ENCODE peak calls at places on chromosome 10, in eight cellular contexts. One of them, this sample, is unnamed.

GRCh38 chr10:101881036-101881774 is 37.6 kb upstream of the KCNIP2 start:
- DNase-seq in neural progenitor cell: no peak
- DNase-seq in astrocyte of the cerebellum: no peak
- DNase-seq in cardiac fibroblast: no peak
- DNase-seq in thyroid gland: no peak
- DNase-seq in hepatocyte: no peak
- DNase-seq in CD4-positive, alpha-beta T cell: no peak
- DNase-seq in endodermal cell: no peak
- DNase-seq in this sample: no peak

GRCh38 chr10:103833731-103834365 is 21.5 kb downstream of the SH3PXD2A start:
- DNase-seq in neural progenitor cell: no peak
- DNase-seq in astrocyte of the cerebellum: no peak
- DNase-seq in cardiac fibroblast: peak; percentile 86
- DNase-seq in thyroid gland: no peak
- DNase-seq in hepatocyte: peak; percentile 68
- DNase-seq in CD4-positive, alpha-beta T cell: no peak
- DNase-seq in endodermal cell: peak; percentile 86
- DNase-seq in this sample: no peak

GRCh38 chr10:67788028-67788886 is 49.7 kb downstream of the DNAJC12 start:
- DNase-seq in neural progenitor cell: peak; percentile 78
- DNase-seq in astrocyte of the cerebellum: no peak
- DNase-seq in cardiac fibroblast: peak; percentile 28
- DNase-seq in thyroid gland: peak; percentile 10
- DNase-seq in hepatocyte: peak; percentile 63
- DNase-seq in CD4-positive, alpha-beta T cell: peak; percentile 61
- DNase-seq in endodermal cell: peak; percentile 97
- DNase-seq in this sample: peak; percentile 47

GRCh38 chr10:96488161-96488935 is 25.4 kb downstream of the TLL2 start:
- DNase-seq in neural progenitor cell: no peak
- DNase-seq in astrocyte of the cerebellum: peak; percentile 59
- DNase-seq in cardiac fibroblast: no peak
- DNase-seq in thyroid gland: no peak
- DNase-seq in hepatocyte: no peak
- DNase-seq in CD4-positive, alpha-beta T cell: no peak
- DNase-seq in endodermal cell: no peak
- DNase-seq in this sample: no peak

GRCh38 chr10:3782099-3782455 is 2.9 kb downstream of the KLF6 start:
- DNase-seq in neural progenitor cell: no peak
- DNase-seq in astrocyte of the cerebellum: no peak
- DNase-seq in cardiac fibroblast: peak; percentile 87
- DNase-seq in thyroid gland: no peak
- DNase-seq in hepatocyte: no peak
- DNase-seq in CD4-positive, alpha-beta T cell: no peak
- DNase-seq in endodermal cell: no peak
- DNase-seq in this sample: peak; percentile 40

GRCh38 chr10:79206300-79207095 is 137.7 kb downstream of the ZMIZ1 start:
- DNase-seq in neural progenitor cell: no peak
- DNase-seq in astrocyte of the cerebellum: no peak
- DNase-seq in cardiac fibroblast: no peak
- DNase-seq in thyroid gland: no peak
- DNase-seq in hepatocyte: no peak
- DNase-seq in CD4-positive, alpha-beta T cell: no peak
- DNase-seq in endodermal cell: no peak
- DNase-seq in this sample: no peak

GRCh38 chr10:45294681-45295080 is 20.7 kb downstream of the OR13A1 start:
- DNase-seq in neural progenitor cell: no peak
- DNase-seq in astrocyte of the cerebellum: no peak
- DNase-seq in cardiac fibroblast: no peak
- DNase-seq in thyroid gland: no peak
- DNase-seq in hepatocyte: no peak
- DNase-seq in CD4-positive, alpha-beta T cell: no peak
- DNase-seq in endodermal cell: no peak
- DNase-seq in this sample: no peak

GRCh38 chr10:86652361-86653202 is 1.8 kb upstream of the OPN4 start:
- DNase-seq in neural progenitor cell: peak; percentile 36
- DNase-seq in astrocyte of the cerebellum: no peak
- DNase-seq in cardiac fibroblast: peak; percentile 37
- DNase-seq in thyroid gland: no peak
- DNase-seq in hepatocyte: no peak
- DNase-seq in CD4-positive, alpha-beta T cell: no peak
- DNase-seq in endodermal cell: peak; percentile 57
- DNase-seq in this sample: peak; percentile 19

GRCh38 chr10:3225589-3225988 is 53.0 kb upstream of the PITRM1 start:
- DNase-seq in neural progenitor cell: no peak
- DNase-seq in astrocyte of the cerebellum: no peak
- DNase-seq in cardiac fibroblast: peak; percentile 56
- DNase-seq in thyroid gland: no peak
- DNase-seq in hepatocyte: no peak
- DNase-seq in CD4-positive, alpha-beta T cell: no peak
- DNase-seq in endodermal cell: no peak
- DNase-seq in this sample: peak; percentile 35

GRCh38 chr10:78729366-78729765 is 339.4 kb upstream of the ZMIZ1 start:
- DNase-seq in neural progenitor cell: no peak
- DNase-seq in astrocyte of the cerebellum: no peak
- DNase-seq in cardiac fibroblast: no peak
- DNase-seq in thyroid gland: peak; percentile 80
- DNase-seq in hepatocyte: no peak
- DNase-seq in CD4-positive, alpha-beta T cell: no peak
- DNase-seq in endodermal cell: no peak
- DNase-seq in this sample: no peak

GRCh38 chr10:92857904-92858514 is 9.7 kb downstream of the EXOC6 start:
- DNase-seq in neural progenitor cell: no peak
- DNase-seq in astrocyte of the cerebellum: no peak
- DNase-seq in cardiac fibroblast: no peak
- DNase-seq in thyroid gland: no peak
- DNase-seq in hepatocyte: no peak
- DNase-seq in CD4-positive, alpha-beta T cell: no peak
- DNase-seq in endodermal cell: no peak
- DNase-seq in this sample: no peak

GRCh38 chr10:600876-601275 is 88.6 kb downstream of the DIP2C start:
- DNase-seq in neural progenitor cell: no peak
- DNase-seq in astrocyte of the cerebellum: no peak
- DNase-seq in cardiac fibroblast: no peak
- DNase-seq in thyroid gland: peak; percentile 92
- DNase-seq in hepatocyte: no peak
- DNase-seq in CD4-positive, alpha-beta T cell: no peak
- DNase-seq in endodermal cell: no peak
- DNase-seq in this sample: no peak

GRCh38 chr10:132790934-132791829 is 5.2 kb upstream of the NKX6-2 start:
- DNase-seq in neural progenitor cell: no peak
- DNase-seq in astrocyte of the cerebellum: no peak
- DNase-seq in cardiac fibroblast: no peak
- DNase-seq in thyroid gland: no peak
- DNase-seq in hepatocyte: no peak
- DNase-seq in CD4-positive, alpha-beta T cell: no peak
- DNase-seq in endodermal cell: no peak
- DNase-seq in this sample: no peak

GRCh38 chr10:77269163-77269562 is 368.4 kb downstream of the KCNMA1 start:
- DNase-seq in neural progenitor cell: no peak
- DNase-seq in astrocyte of the cerebellum: no peak
- DNase-seq in cardiac fibroblast: no peak
- DNase-seq in thyroid gland: no peak
- DNase-seq in hepatocyte: no peak
- DNase-seq in CD4-positive, alpha-beta T cell: no peak
- DNase-seq in endodermal cell: no peak
- DNase-seq in this sample: no peak

GRCh38 chr10:63819753-63820347 is 298.6 kb downstream of the REEP3 start:
- DNase-seq in neural progenitor cell: peak; percentile 67
- DNase-seq in astrocyte of the cerebellum: peak; percentile 64
- DNase-seq in cardiac fibroblast: peak; percentile 87
- DNase-seq in thyroid gland: peak; percentile 73
- DNase-seq in hepatocyte: peak; percentile 86
- DNase-seq in CD4-positive, alpha-beta T cell: no peak
- DNase-seq in endodermal cell: peak; percentile 88
- DNase-seq in this sample: peak; percentile 74

GRCh38 chr10:92125169-92125543 is 165.7 kb downstream of the CPEB3 start:
- DNase-seq in neural progenitor cell: no peak
- DNase-seq in astrocyte of the cerebellum: no peak
- DNase-seq in cardiac fibroblast: peak; percentile 29
- DNase-seq in thyroid gland: no peak
- DNase-seq in hepatocyte: no peak
- DNase-seq in CD4-positive, alpha-beta T cell: no peak
- DNase-seq in endodermal cell: no peak
- DNase-seq in this sample: no peak

GRCh38 chr10:5563991-5564536 is 39.3 kb downstream of the CALML3 start:
- DNase-seq in neural progenitor cell: no peak
- DNase-seq in astrocyte of the cerebellum: no peak
- DNase-seq in cardiac fibroblast: no peak
- DNase-seq in thyroid gland: no peak
- DNase-seq in hepatocyte: no peak
- DNase-seq in CD4-positive, alpha-beta T cell: peak; percentile 69
- DNase-seq in endodermal cell: peak; percentile 49
- DNase-seq in this sample: peak; percentile 47

GRCh38 chr10:22823109-22823508 is 104.7 kb upstream of the ARMC3 start:
- DNase-seq in neural progenitor cell: no peak
- DNase-seq in astrocyte of the cerebellum: peak; percentile 63
- DNase-seq in cardiac fibroblast: peak; percentile 50
- DNase-seq in thyroid gland: no peak
- DNase-seq in hepatocyte: peak; percentile 66
- DNase-seq in CD4-positive, alpha-beta T cell: no peak
- DNase-seq in endodermal cell: no peak
- DNase-seq in this sample: peak; percentile 70
- TF ChIP-seq CTCF in neural progenitor cell: no peak
- TF ChIP-seq CTCF in astrocyte of the cerebellum: no peak
- TF ChIP-seq CTCF in cardiac fibroblast: no peak
- TF ChIP-seq CTCF in thyroid gland: no peak
- TF ChIP-seq CTCF in hepatocyte: no peak
- TF ChIP-seq CTCF in CD4-positive, alpha-beta T cell: no peak
- TF ChIP-seq CTCF in endodermal cell: no peak
- TF ChIP-seq CTCF in this sample: no peak

GRCh38 chr10:89697946-89698345 is 3.4 kb upstream of the KIF20B start:
- DNase-seq in neural progenitor cell: no peak
- DNase-seq in astrocyte of the cerebellum: no peak
- DNase-seq in cardiac fibroblast: no peak
- DNase-seq in thyroid gland: no peak
- DNase-seq in hepatocyte: no peak
- DNase-seq in CD4-positive, alpha-beta T cell: no peak
- DNase-seq in endodermal cell: no peak
- DNase-seq in this sample: no peak

GRCh38 chr10:89700914-89701237 is 514 bp upstream of the KIF20B start:
- DNase-seq in neural progenitor cell: no peak
- DNase-seq in astrocyte of the cerebellum: no peak
- DNase-seq in cardiac fibroblast: no peak
- DNase-seq in thyroid gland: no peak
- DNase-seq in hepatocyte: no peak
- DNase-seq in CD4-positive, alpha-beta T cell: no peak
- DNase-seq in endodermal cell: no peak
- DNase-seq in this sample: no peak

GRCh38 chr10:89699581-89700064 is 1.8 kb upstream of the KIF20B start:
- DNase-seq in neural progenitor cell: no peak
- DNase-seq in astrocyte of the cerebellum: no peak
- DNase-seq in cardiac fibroblast: peak; percentile 53
- DNase-seq in thyroid gland: no peak
- DNase-seq in hepatocyte: peak; percentile 17
- DNase-seq in CD4-positive, alpha-beta T cell: no peak
- DNase-seq in endodermal cell: no peak
- DNase-seq in this sample: peak; percentile 34

GRCh38 chr10:89702121-89702480 is 711 bp downstream of the KIF20B start:
- DNase-seq in neural progenitor cell: peak; percentile 8
- DNase-seq in astrocyte of the cerebellum: no peak
- DNase-seq in cardiac fibroblast: no peak
- DNase-seq in thyroid gland: no peak
- DNase-seq in hepatocyte: peak; percentile 23
- DNase-seq in CD4-positive, alpha-beta T cell: peak; percentile 3
- DNase-seq in endodermal cell: peak; percentile 50
- DNase-seq in this sample: peak; percentile 43

DNA sequence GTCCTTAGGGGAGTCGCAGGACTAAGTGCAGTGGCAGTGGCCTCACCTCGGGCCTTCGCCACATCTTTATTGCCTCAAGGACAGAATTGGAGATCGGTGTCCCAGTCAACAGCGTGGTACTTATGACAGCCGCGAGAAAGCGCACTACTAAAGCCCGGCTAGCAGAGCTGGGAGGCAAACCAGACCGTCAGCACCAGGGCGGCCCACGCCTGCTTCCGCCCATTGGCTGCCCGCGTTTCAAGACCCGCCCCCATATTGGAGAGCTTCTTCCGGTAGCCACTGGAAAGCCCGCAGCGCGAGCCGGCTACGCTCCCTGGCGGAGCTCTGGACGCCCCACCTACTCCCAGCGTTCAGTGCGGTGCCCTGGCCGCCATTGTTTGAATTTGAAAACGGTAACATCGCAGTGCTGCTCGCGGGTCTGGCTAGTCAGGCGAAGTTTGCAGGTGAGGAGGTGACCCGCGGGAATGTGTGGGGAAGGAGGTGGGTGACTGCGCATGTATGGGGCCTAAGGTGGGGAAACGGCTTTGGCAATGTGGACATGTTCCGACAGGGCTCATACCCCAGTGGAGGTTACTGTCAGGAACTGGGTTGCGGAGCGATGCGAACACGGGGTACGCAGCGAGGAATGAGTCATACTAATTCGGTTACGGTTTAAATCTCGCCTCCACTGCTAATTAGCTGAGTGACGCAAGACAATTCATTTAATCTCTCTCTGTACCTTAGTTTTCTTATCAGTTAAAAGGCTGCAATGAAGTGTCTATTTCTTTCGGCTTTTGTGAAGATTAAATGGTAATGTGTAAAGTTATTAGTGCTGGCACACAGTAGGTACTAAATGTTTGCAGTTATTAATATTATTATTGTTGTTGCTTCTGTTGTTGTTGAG is at the start of gene KIF20B:
- DNase-seq in neural progenitor cell: peak; percentile 98
- DNase-seq in astrocyte of the cerebellum: peak; percentile 94
- DNase-seq in cardiac fibroblast: peak; percentile 97
- DNase-seq in thyroid gland: peak; percentile 97
- DNase-seq in hepatocyte: peak; percentile 98
- DNase-seq in CD4-positive, alpha-beta T cell: peak; percentile 93
- DNase-seq in endodermal cell: peak; percentile 99
- DNase-seq in this sample: peak; percentile 97
- TF ChIP-seq CTCF in neural progenitor cell: peak; percentile 19
- TF ChIP-seq CTCF in astrocyte of the cerebellum: peak; percentile 25
- TF ChIP-seq CTCF in cardiac fibroblast: peak; percentile 2
- TF ChIP-seq CTCF in thyroid gland: peak; percentile 83
- TF ChIP-seq CTCF in hepatocyte: peak; percentile 40
- TF ChIP-seq CTCF in CD4-positive, alpha-beta T cell: peak; percentile 24
- TF ChIP-seq CTCF in endodermal cell: peak; percentile 31
- TF ChIP-seq CTCF in this sample: no peak

GRCh38 chr10:130227883-130228282 is 91.7 kb downstream of the GLRX3 start:
- DNase-seq in neural progenitor cell: no peak
- DNase-seq in astrocyte of the cerebellum: no peak
- DNase-seq in cardiac fibroblast: no peak
- DNase-seq in thyroid gland: no peak
- DNase-seq in hepatocyte: no peak
- DNase-seq in CD4-positive, alpha-beta T cell: no peak
- DNase-seq in endodermal cell: peak; percentile 13
- DNase-seq in this sample: no peak
- TF ChIP-seq CTCF in neural progenitor cell: no peak
- TF ChIP-seq CTCF in astrocyte of the cerebellum: no peak
- TF ChIP-seq CTCF in cardiac fibroblast: no peak
- TF ChIP-seq CTCF in thyroid gland: no peak
- TF ChIP-seq CTCF in hepatocyte: no peak
- TF ChIP-seq CTCF in CD4-positive, alpha-beta T cell: no peak
- TF ChIP-seq CTCF in endodermal cell: no peak
- TF ChIP-seq CTCF in this sample: no peak

DNA sequence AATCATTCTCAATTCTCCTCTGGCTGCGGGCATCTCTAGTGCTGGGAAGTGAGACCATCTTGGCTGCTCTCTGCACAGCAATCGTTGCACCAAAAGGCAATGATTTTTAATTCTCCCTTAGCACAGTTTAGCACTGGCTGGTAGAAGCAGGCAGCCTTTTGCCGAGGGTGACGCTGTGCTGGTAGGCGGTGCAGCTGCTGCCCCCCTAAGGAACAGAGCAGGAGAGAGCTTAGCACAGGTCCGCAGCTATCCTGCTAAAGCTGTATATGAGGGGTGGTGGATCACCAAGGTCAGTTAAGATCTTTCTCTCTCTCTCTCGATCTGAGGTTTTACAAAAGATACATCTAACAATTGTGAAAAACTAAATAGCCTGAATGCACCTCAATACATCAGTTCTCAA is 390.1 kb downstream of the GATA3 start:
- DNase-seq in neural progenitor cell: peak; percentile 65
- DNase-seq in astrocyte of the cerebellum: no peak
- DNase-seq in cardiac fibroblast: peak; percentile 42
- DNase-seq in thyroid gland: no peak
- DNase-seq in hepatocyte: peak; percentile 11
- DNase-seq in CD4-positive, alpha-beta T cell: peak; percentile 41
- DNase-seq in endodermal cell: peak; percentile 79
- DNase-seq in this sample: no peak
- TF ChIP-seq CTCF in neural progenitor cell: peak; percentile 47
- TF ChIP-seq CTCF in astrocyte of the cerebellum: no peak
- TF ChIP-seq CTCF in cardiac fibroblast: no peak
- TF ChIP-seq CTCF in thyroid gland: no peak
- TF ChIP-seq CTCF in hepatocyte: peak; percentile 17
- TF ChIP-seq CTCF in CD4-positive, alpha-beta T cell: peak; percentile 57
- TF ChIP-seq CTCF in endodermal cell: peak; percentile 63
- TF ChIP-seq CTCF in this sample: no peak

This sample was measured in MCF 10A.